ENCODE peak calls at places on chromosomes 4 and X, in nine cellular contexts. One of them, this sample, is unnamed.

GRCh38 chr4:114223580-114223979 is 244.1 kb upstream of the ARSJ start:
- DNase-seq in anterior cingulate cortex: no peak
- DNase-seq in ELR: no peak
- DNase-seq in stimulated activated CD8-positive, alpha-beta memory T cell treated with anti-CD3 and anti-CD28 coated beads, Interleukin-4, amount 100 ng/mL, for 48 hours: no peak
- DNase-seq in amygdala: no peak
- DNase-seq in activated T-helper 1 cell treated with anti-CD3 and anti-CD28 coated beads, Interleukin-12 subunit alpha, Interleukin-12 subunit beta, Interleukin-2, Interleukin-4 antibody, amounts not matched to agents 30 ng/mL and 10 ng/mL and 1 ng/mL, durations not matched to agents 14 hours and 24 hours and 36 hours: no peak
- DNase-seq in choroid plexus epithelial cell: no peak
- DNase-seq in activated T-cell treated with anti-CD3 and anti-CD28 coated beads, Interleukin-2, amount 50 U/mL, for 72 hours: no peak
- DNase-seq in NCI-H2029 treated with DMSO at 0.1 percent for 48 hours: no peak
- DNase-seq in this sample: no peak

GRCh38 chr4:37662306-37662705 is 23.9 kb downstream of the RELL1 start:
- DNase-seq in anterior cingulate cortex: no peak
- DNase-seq in ELR: no peak
- DNase-seq in stimulated activated CD8-positive, alpha-beta memory T cell treated with anti-CD3 and anti-CD28 coated beads, Interleukin-4, amount 100 ng/mL, for 48 hours: no peak
- DNase-seq in amygdala: no peak
- DNase-seq in activated T-helper 1 cell treated with anti-CD3 and anti-CD28 coated beads, Interleukin-12 subunit alpha, Interleukin-12 subunit beta, Interleukin-2, Interleukin-4 antibody, amounts not matched to agents 30 ng/mL and 10 ng/mL and 1 ng/mL, durations not matched to agents 14 hours and 24 hours and 36 hours: no peak
- DNase-seq in choroid plexus epithelial cell: no peak
- DNase-seq in activated T-cell treated with anti-CD3 and anti-CD28 coated beads, Interleukin-2, amount 50 U/mL, for 72 hours: no peak
- DNase-seq in NCI-H2029 treated with DMSO at 0.1 percent for 48 hours: no peak
- DNase-seq in this sample: no peak

GRCh38 chr4:134780244-134780643 is 578.7 kb upstream of the PABPC4L start:
- DNase-seq in anterior cingulate cortex: no peak
- DNase-seq in ELR: no peak
- DNase-seq in stimulated activated CD8-positive, alpha-beta memory T cell treated with anti-CD3 and anti-CD28 coated beads, Interleukin-4, amount 100 ng/mL, for 48 hours: no peak
- DNase-seq in amygdala: no peak
- DNase-seq in activated T-helper 1 cell treated with anti-CD3 and anti-CD28 coated beads, Interleukin-12 subunit alpha, Interleukin-12 subunit beta, Interleukin-2, Interleukin-4 antibody, amounts not matched to agents 30 ng/mL and 10 ng/mL and 1 ng/mL, durations not matched to agents 14 hours and 24 hours and 36 hours: no peak
- DNase-seq in choroid plexus epithelial cell: no peak
- DNase-seq in activated T-cell treated with anti-CD3 and anti-CD28 coated beads, Interleukin-2, amount 50 U/mL, for 72 hours: no peak
- DNase-seq in NCI-H2029 treated with DMSO at 0.1 percent for 48 hours: no peak
- DNase-seq in this sample: no peak

GRCh38 chr4:168886361-168886760 is 123.7 kb downstream of the CBR4 start:
- DNase-seq in anterior cingulate cortex: no peak
- DNase-seq in ELR: peak; percentile 81
- DNase-seq in stimulated activated CD8-positive, alpha-beta memory T cell treated with anti-CD3 and anti-CD28 coated beads, Interleukin-4, amount 100 ng/mL, for 48 hours: no peak
- DNase-seq in amygdala: no peak
- DNase-seq in activated T-helper 1 cell treated with anti-CD3 and anti-CD28 coated beads, Interleukin-12 subunit alpha, Interleukin-12 subunit beta, Interleukin-2, Interleukin-4 antibody, amounts not matched to agents 30 ng/mL and 10 ng/mL and 1 ng/mL, durations not matched to agents 14 hours and 24 hours and 36 hours: no peak
- DNase-seq in choroid plexus epithelial cell: peak; percentile 63
- DNase-seq in activated T-cell treated with anti-CD3 and anti-CD28 coated beads, Interleukin-2, amount 50 U/mL, for 72 hours: no peak
- DNase-seq in NCI-H2029 treated with DMSO at 0.1 percent for 48 hours: no peak
- DNase-seq in this sample: no peak

GRCh38 chr4:11700751-11701226 is 272.1 kb upstream of the HS3ST1 start:
- DNase-seq in anterior cingulate cortex: no peak
- DNase-seq in ELR: peak; percentile 15
- DNase-seq in stimulated activated CD8-positive, alpha-beta memory T cell treated with anti-CD3 and anti-CD28 coated beads, Interleukin-4, amount 100 ng/mL, for 48 hours: no peak
- DNase-seq in amygdala: no peak
- DNase-seq in activated T-helper 1 cell treated with anti-CD3 and anti-CD28 coated beads, Interleukin-12 subunit alpha, Interleukin-12 subunit beta, Interleukin-2, Interleukin-4 antibody, amounts not matched to agents 30 ng/mL and 10 ng/mL and 1 ng/mL, durations not matched to agents 14 hours and 24 hours and 36 hours: no peak
- DNase-seq in choroid plexus epithelial cell: peak; percentile 23
- DNase-seq in activated T-cell treated with anti-CD3 and anti-CD28 coated beads, Interleukin-2, amount 50 U/mL, for 72 hours: no peak
- DNase-seq in NCI-H2029 treated with DMSO at 0.1 percent for 48 hours: no peak
- DNase-seq in this sample: no peak

GRCh38 chr4:16079046-16079445 is 4.8 kb downstream of the PROM1 start:
- DNase-seq in anterior cingulate cortex: no peak
- DNase-seq in ELR: no peak
- DNase-seq in stimulated activated CD8-positive, alpha-beta memory T cell treated with anti-CD3 and anti-CD28 coated beads, Interleukin-4, amount 100 ng/mL, for 48 hours: no peak
- DNase-seq in amygdala: no peak
- DNase-seq in activated T-helper 1 cell treated with anti-CD3 and anti-CD28 coated beads, Interleukin-12 subunit alpha, Interleukin-12 subunit beta, Interleukin-2, Interleukin-4 antibody, amounts not matched to agents 30 ng/mL and 10 ng/mL and 1 ng/mL, durations not matched to agents 14 hours and 24 hours and 36 hours: no peak
- DNase-seq in choroid plexus epithelial cell: no peak
- DNase-seq in activated T-cell treated with anti-CD3 and anti-CD28 coated beads, Interleukin-2, amount 50 U/mL, for 72 hours: peak; percentile 10
- DNase-seq in NCI-H2029 treated with DMSO at 0.1 percent for 48 hours: no peak
- DNase-seq in this sample: no peak

GRCh38 chrX:106621836-106622235 is 10.1 kb downstream of the RADX start:
- DNase-seq in anterior cingulate cortex: no peak
- DNase-seq in ELR: no peak
- DNase-seq in stimulated activated CD8-positive, alpha-beta memory T cell treated with anti-CD3 and anti-CD28 coated beads, Interleukin-4, amount 100 ng/mL, for 48 hours: no peak
- DNase-seq in amygdala: no peak
- DNase-seq in activated T-helper 1 cell treated with anti-CD3 and anti-CD28 coated beads, Interleukin-12 subunit alpha, Interleukin-12 subunit beta, Interleukin-2, Interleukin-4 antibody, amounts not matched to agents 30 ng/mL and 10 ng/mL and 1 ng/mL, durations not matched to agents 14 hours and 24 hours and 36 hours: no peak
- DNase-seq in choroid plexus epithelial cell: no peak
- DNase-seq in activated T-cell treated with anti-CD3 and anti-CD28 coated beads, Interleukin-2, amount 50 U/mL, for 72 hours: no peak
- DNase-seq in NCI-H2029 treated with DMSO at 0.1 percent for 48 hours: no peak
- DNase-seq in this sample: no peak

GRCh38 chr4:111449657-111450056 is 695.6 kb upstream of the FAM241A start:
- DNase-seq in anterior cingulate cortex: no peak
- DNase-seq in ELR: peak; percentile 20
- DNase-seq in stimulated activated CD8-positive, alpha-beta memory T cell treated with anti-CD3 and anti-CD28 coated beads, Interleukin-4, amount 100 ng/mL, for 48 hours: no peak
- DNase-seq in amygdala: no peak
- DNase-seq in activated T-helper 1 cell treated with anti-CD3 and anti-CD28 coated beads, Interleukin-12 subunit alpha, Interleukin-12 subunit beta, Interleukin-2, Interleukin-4 antibody, amounts not matched to agents 30 ng/mL and 10 ng/mL and 1 ng/mL, durations not matched to agents 14 hours and 24 hours and 36 hours: no peak
- DNase-seq in choroid plexus epithelial cell: no peak
- DNase-seq in activated T-cell treated with anti-CD3 and anti-CD28 coated beads, Interleukin-2, amount 50 U/mL, for 72 hours: no peak
- DNase-seq in NCI-H2029 treated with DMSO at 0.1 percent for 48 hours: no peak
- DNase-seq in this sample: no peak

GRCh38 chr4:105399535-105400161 is 74.2 kb downstream of the PPA2 start:
- DNase-seq in anterior cingulate cortex: no peak
- DNase-seq in ELR: peak; percentile 91
- DNase-seq in stimulated activated CD8-positive, alpha-beta memory T cell treated with anti-CD3 and anti-CD28 coated beads, Interleukin-4, amount 100 ng/mL, for 48 hours: no peak
- DNase-seq in amygdala: no peak
- DNase-seq in activated T-helper 1 cell treated with anti-CD3 and anti-CD28 coated beads, Interleukin-12 subunit alpha, Interleukin-12 subunit beta, Interleukin-2, Interleukin-4 antibody, amounts not matched to agents 30 ng/mL and 10 ng/mL and 1 ng/mL, durations not matched to agents 14 hours and 24 hours and 36 hours: no peak
- DNase-seq in choroid plexus epithelial cell: peak; percentile 91
- DNase-seq in activated T-cell treated with anti-CD3 and anti-CD28 coated beads, Interleukin-2, amount 50 U/mL, for 72 hours: no peak
- DNase-seq in NCI-H2029 treated with DMSO at 0.1 percent for 48 hours: no peak
- DNase-seq in this sample: peak; percentile 38

This sample was measured in HFF-Myc.